ENCODE peak calls at places on chromosome 20, in eight cellular contexts. Z is GM04503; N is stimulated activated CD8-positive, alpha-beta memory T cell treated with anti-CD3 and anti-CD28 coated beads, Interleukin-12 subunit alpha, Interleukin-12 subunit beta, amount 100 ng/mL, for 1 hour; E is HT-29; U is naive thymus-derived CD4-positive, alpha-beta T cell; M is T-helper 2 cell; S is neural progenitor cell; Q is stimulated activated naive CD8-positive, alpha-beta T cell treated with anti-CD3 and anti-CD28 coated beads, Interleukin-15, Interleukin-2, amounts not matched to agents 100 U/mL and 50 U/mL, for 24 hours. J is an unnamed sample.

GRCh38 chr20:51938557-51939324 is 136.4 kb upstream of the SALL4 start:
- DNase-seq in Z (no peak), N (no peak), E (no peak), U (no peak), M (no peak), S (no peak), Q (no peak), J (no peak)

GRCh38 chr20:13723015-13723414 is 61.7 kb downstream of the ESF1 start:
- DNase-seq in Z (no peak), N (no peak), E (no peak), U (no peak), M (no peak), S (peak), Q (no peak), J (peak)

GRCh38 chr20:40637176-40637575 is 51.9 kb downstream of the MAFB start:
- DNase-seq in Z (no peak), N (no peak), E (no peak), U (no peak), M (no peak), S (no peak), Q (no peak), J (no peak)

GRCh38 chr20:16580127-16580526 is 6.9 kb upstream of the KIF16B start:
- DNase-seq in Z (peak), N (no peak), E (no peak), U (no peak), M (no peak), S (peak), Q (no peak), J (peak)

GRCh38 chr20:63087872-63088680 is 81.3 kb upstream of the BHLHE23 start:
- DNase-seq in Z (no peak), N (no peak), E (no peak), U (no peak), M (no peak), S (no peak), Q (peak), J (no peak)

GRCh38 chr20:48544402-48545333 is 283.1 kb downstream of the PREX1 start:
- DNase-seq in Z (no peak), N (no peak), E (peak), U (no peak), M (no peak), S (no peak), Q (no peak), J (no peak)

GRCh38 chr20:44475372-44475693 is 341 bp upstream of the TTPAL start:
- DNase-seq in Z (no peak), N (no peak), E (no peak), U (no peak), M (no peak), S (no peak), Q (no peak), J (no peak)

GRCh38 chr20:26209171-26209941 is 512.7 kb upstream of the ZNF337 start:
- DNase-seq in Z (no peak), N (no peak), E (no peak), U (peak), M (no peak), S (peak), Q (peak), J (peak)

GRCh38 chr20:63706852-63707557 is 771 bp downstream of the ARFRP1 start:
- DNase-seq in Z (no peak), N (no peak), E (peak), U (peak), M (peak), S (peak), Q (peak), J (peak)

GRCh38 chr20:36812601-36813000 is 39.0 kb upstream of the DSN1 start:
- DNase-seq in Z (no peak), N (no peak), E (no peak), U (no peak), M (no peak), S (no peak), Q (no peak), J (no peak)

GRCh38 chr20:60219984-60220540 is 261.8 kb downstream of the CDH26 start:
- DNase-seq in Z (no peak), N (no peak), E (no peak), U (no peak), M (no peak), S (no peak), Q (no peak), J (peak)

GRCh38 chr20:5662769-5663168 is 87.4 kb upstream of the SHLD1 start:
- DNase-seq in Z (no peak), N (no peak), E (no peak), U (no peak), M (no peak), S (no peak), Q (no peak), J (no peak)

GRCh38 chr20:18428490-18429173 is 38.2 kb downstream of the DZANK1 start:
- DNase-seq in Z (no peak), N (no peak), E (peak), U (no peak), M (no peak), S (no peak), Q (no peak), J (no peak)

GRCh38 chr20:35947489-35947888 is 6.8 kb downstream of the SCAND1 start:
- DNase-seq in Z (no peak), N (no peak), E (peak), U (peak), M (no peak), S (peak), Q (peak), J (peak)

GRCh38 chr20:54048489-54048888 is 21.9 kb downstream of the BCAS1 start:
- DNase-seq in Z (no peak), N (no peak), E (no peak), U (no peak), M (no peak), S (no peak), Q (no peak), J (peak)

GRCh38 chr20:57749861-57750260 is 40.0 kb upstream of the PMEPA1 start:
- DNase-seq in Z (no peak), N (no peak), E (no peak), U (no peak), M (no peak), S (no peak), Q (no peak), J (no peak)

GRCh38 chr20:21719592-21720214 is 14.2 kb downstream of the PAX1 start:
- DNase-seq in Z (peak), N (no peak), E (peak), U (peak), M (no peak), S (peak), Q (peak), J (peak)

GRCh38 chr20:23228912-23229311 is 121.7 kb upstream of the NXT1 start:
- DNase-seq in Z (no peak), N (no peak), E (no peak), U (no peak), M (no peak), S (no peak), Q (no peak), J (peak)

GRCh38 chr20:59743767-59744485 is 139.6 kb downstream of the PHACTR3 start:
- DNase-seq in Z (no peak), N (no peak), E (peak), U (no peak), M (no peak), S (peak), Q (no peak), J (peak)

GRCh38 chr20:49313271-49313670 is 35.4 kb upstream of the ZNFX1 start:
- DNase-seq in Z (no peak), N (no peak), E (no peak), U (no peak), M (no peak), S (no peak), Q (no peak), J (no peak)

GRCh38 chr20:4014031-4014474 is 1.3 kb downstream of the RNF24 start:
- DNase-seq in Z (no peak), N (no peak), E (peak), U (peak), M (no peak), S (peak), Q (no peak), J (peak)

GRCh38 chr20:42123981-42124473 is 505.9 kb upstream of the CHD6 start:
- DNase-seq in Z (no peak), N (no peak), E (no peak), U (no peak), M (no peak), S (no peak), Q (no peak), J (no peak)

GRCh38 chr20:59777814-59778575 is 155.4 kb downstream of the SYCP2 start:
- DNase-seq in Z (no peak), N (no peak), E (no peak), U (no peak), M (no peak), S (no peak), Q (no peak), J (no peak)

GRCh38 chr20:64104667-64105451 is 2.5 kb downstream of the NPBWR2 start:
- DNase-seq in Z (no peak), N (no peak), E (no peak), U (no peak), M (no peak), S (no peak), Q (peak), J (no peak)